ENCODE peak calls at places on chromosomes 6 and 20, in seven cellular contexts. Q is kidney, E is heart right ventricle, I is breast epithelium, Y is transverse colon, T is uterus, G is A549. L is an unnamed sample. For H3K4me1 and H3K9me3, the result is how much of the 10 kb centered on the place peaks cover.

GRCh38 chr6:106300944-106301343 is 24.6 kb downstream of the ATG5 start:
- DNase-seq in I (no peak), T (no peak), E (no peak), Q (no peak), G (peak), Y (no peak), L (no peak)

GRCh38 chr6:86937219-86938079 is at the start of gene HTR1E:
- DNase-seq in Q (peak), I (peak), Y (no peak), G (peak), E (no peak), T (peak), L (peak)

GRCh38 chr6:90088009-90088408 is 193.7 kb downstream of the GJA10 start:
- DNase-seq in E (no peak), Y (no peak), T (peak), I (no peak), Q (no peak), G (no peak), L (no peak)

GRCh38 chr6:45423901-45424627 is 46.3 kb upstream of the SUPT3H start:
- DNase-seq in G (no peak), E (peak), I (no peak), Q (peak), Y (peak), T (no peak), L (peak)

GRCh38 chr6:143264291-143264834 is 186.1 kb downstream of the ADAT2 start:
- DNase-seq in I (no peak), Y (no peak), T (no peak), E (no peak), Q (no peak), G (no peak), L (no peak)

GRCh38 chr6:48449002-48449401 is 338.0 kb upstream of the PTCHD4 start:
- DNase-seq in T (no peak), Q (no peak), G (peak), E (no peak), I (no peak), Y (no peak), L (no peak)

GRCh38 chr6:51139841-51140462 is 321.3 kb downstream of the TFAP2B start:
- DNase-seq in Y (no peak), Q (no peak), G (no peak), E (no peak), T (no peak), I (peak), L (no peak)

GRCh38 chr6:52994031-52994788 is 874 bp downstream of the GSTA4 start:
- DNase-seq in E (peak), T (peak), Q (no peak), G (peak), Y (peak), I (peak), L (no peak)

GRCh38 chr6:154298297-154298696 is 58.3 kb downstream of the IPCEF1 start:
- DNase-seq in G (no peak), I (no peak), Q (no peak), E (no peak), T (no peak), Y (no peak), L (no peak)

GRCh38 chr6:98985391-98985790 is 37.6 kb upstream of the FBXL4 start:
- DNase-seq in Q (no peak), G (no peak), E (no peak), T (no peak), Y (no peak), I (no peak), L (no peak)

GRCh38 chr20:1734269-1734858 is 76.8 kb upstream of the SIRPG start:
- DNase-seq in G (peak), Q (no peak), E (no peak), T (no peak), I (no peak), Y (no peak), L (no peak)

GRCh38 chr20:35134900-35135299 is 12.2 kb downstream of the EDEM2 start:
- DNase-seq in I (no peak), T (no peak), Q (no peak), Y (no peak), E (peak), G (no peak), L (no peak)

GRCh38 chr20:63176448-63177133 is 39.3 kb downstream of the YTHDF1 start:
- DNase-seq in Y (no peak), T (no peak), E (no peak), G (peak), Q (peak), I (no peak), L (no peak)

GRCh38 chr6:83908813-83909212 is 49.3 kb downstream of the CYB5R4 start:
- DNase-seq in G (no peak), Q (no peak), E (no peak), I (no peak), Y (no peak), T (no peak), L (no peak)

GRCh38 chr6:129426343-129426742 is 283.6 kb downstream of the ARHGAP18 start:
- DNase-seq in T (no peak), E (no peak), Y (no peak), I (no peak), Q (no peak), G (no peak), L (no peak)

GRCh38 chr6:33061987-33062386 is 11.5 kb downstream of the HLA-DPA1 start:
- DNase-seq in Y (no peak), Q (no peak), T (no peak), I (no peak), E (no peak), G (peak), L (no peak)

GRCh38 chr20:13995841-13996240 is 525 bp downstream of the MACROD2 start:
- DNase-seq in I (no peak), Q (peak), G (peak), T (peak), Y (peak), E (peak), L (peak)

GRCh38 chr20:37598101-37598530 is 70.4 kb upstream of the BLCAP start:
- DNase-seq in Y (no peak), E (no peak), G (no peak), I (no peak), Q (no peak), T (no peak), L (no peak)

GRCh38 chr6:3396503-3397180 is 60.2 kb downstream of the SLC22A23 start:
- DNase-seq in E (no peak), T (no peak), Y (no peak), G (no peak), I (peak), Q (no peak), L (no peak)

GRCh38 chr6:151012321-151013294 is 147.1 kb downstream of the MTHFD1L start:
- DNase-seq in I (no peak), E (no peak), Q (no peak), G (no peak), Y (no peak), T (no peak), L (no peak)

GRCh38 chr6:108242259-108242658 is 18.6 kb downstream of the SNX3 start:
- DNase-seq in Y (no peak), I (no peak), Q (no peak), G (no peak), T (no peak), E (no peak), L (no peak)

GRCh38 chr20:61166324-61166723 is 85.7 kb upstream of the CDH4 start:
- DNase-seq in G (no peak), Q (no peak), Y (no peak), T (no peak), E (no peak), I (no peak), L (no peak)

GRCh38 chr20:29876911-29877285 is 1380.6 kb upstream of the DEFB115 start:
- DNase-seq in T (no peak), I (no peak), G (no peak), Y (peak), Q (peak), E (no peak), L (no peak)

GRCh38 chr6:131840936-131841583 is 33.2 kb downstream of the ENPP1 start:
- DNase-seq in Q (no peak), E (no peak), G (no peak), Y (no peak), T (no peak), I (no peak), L (no peak)

DNA sequence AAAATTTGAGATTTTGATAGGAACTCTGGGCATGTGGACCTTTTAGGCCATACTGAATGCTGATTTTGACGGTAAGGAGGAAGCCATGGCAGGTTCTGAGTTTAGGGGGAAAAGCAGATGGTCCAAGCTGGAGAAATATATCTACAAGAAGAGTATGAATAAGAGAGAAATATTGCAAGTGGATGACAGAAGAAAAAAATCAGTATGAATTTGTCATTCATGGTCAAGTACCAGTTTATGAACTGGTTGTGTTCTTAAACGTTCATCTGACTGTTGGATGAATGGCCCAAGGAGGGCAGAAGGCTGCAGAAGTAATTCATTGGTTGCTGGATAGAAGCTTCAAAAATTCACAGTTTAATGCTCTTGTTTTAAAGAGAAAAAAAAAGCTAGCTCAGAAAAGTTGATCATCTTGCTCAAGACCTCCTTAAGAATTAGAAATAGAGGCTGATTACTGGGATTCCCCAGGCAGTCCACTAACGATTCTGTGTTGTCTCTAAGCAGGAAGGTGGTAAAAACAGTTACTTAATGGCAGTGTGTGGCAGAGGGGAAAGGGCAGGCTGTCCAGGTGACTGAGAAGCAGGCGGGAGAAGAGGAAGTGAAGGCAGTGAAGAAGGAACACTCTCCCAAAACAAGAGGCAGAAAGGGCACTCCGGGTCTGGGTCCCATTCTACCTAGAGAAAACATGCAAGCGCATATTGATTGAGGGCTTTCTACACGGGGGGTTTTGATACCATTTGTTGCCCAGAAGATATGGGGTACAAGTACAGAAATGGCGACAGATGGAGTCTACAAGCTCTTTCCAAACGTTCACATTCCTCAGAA is 2.0 kb upstream of the DUSP22 start:
- DNase-seq in Y (no peak), T (no peak), I (no peak), Q (no peak), E (no peak), G (no peak), L (no peak)
- H3K4me1 ChIP-seq in Y (under half), T (under half), I (under half), Q (under half), E (under half), G (under half), L (under half)

GRCh38 chr6:116561377-116562018 is 7.9 kb downstream of the CALHM4 start:
- DNase-seq in Q (peak), Y (peak), E (peak), G (peak), T (peak), I (peak), L (peak)
- H3K4me3 ChIP-seq in Q (peak), Y (no peak), E (no peak), G (no peak), T (peak), I (peak), L (no peak)

GRCh38 chr6:6909111-6909510 is 198.7 kb upstream of the RREB1 start:
- DNase-seq in I (no peak), Q (no peak), G (no peak), E (no peak), Y (no peak), T (no peak), L (no peak)
- H3K9me3 ChIP-seq in I (under half), Q (under half), G (under half), E (under half), Y (under half), T (under half), L (under half)

GRCh38 chr20:48819813-48820648 is 7.8 kb downstream of the PREX1 start:
- DNase-seq in Y (no peak), G (no peak), T (no peak), Q (no peak), E (no peak), I (no peak), L (no peak)

GRCh38 chr20:48820649-48820973 is 7.2 kb downstream of the PREX1 start:
- DNase-seq in Y (no peak), Q (no peak), G (no peak), E (no peak), T (no peak), I (no peak), L (no peak)

GRCh38 chr20:48822178-48822577 is 5.6 kb downstream of the PREX1 start:
- DNase-seq in E (no peak), Y (no peak), G (no peak), I (no peak), T (no peak), Q (no peak), L (no peak)

GRCh38 chr20:48822879-48823385 is 4.9 kb downstream of the PREX1 start:
- DNase-seq in Y (peak), Q (no peak), E (no peak), I (no peak), T (no peak), G (no peak), L (no peak)

DNA sequence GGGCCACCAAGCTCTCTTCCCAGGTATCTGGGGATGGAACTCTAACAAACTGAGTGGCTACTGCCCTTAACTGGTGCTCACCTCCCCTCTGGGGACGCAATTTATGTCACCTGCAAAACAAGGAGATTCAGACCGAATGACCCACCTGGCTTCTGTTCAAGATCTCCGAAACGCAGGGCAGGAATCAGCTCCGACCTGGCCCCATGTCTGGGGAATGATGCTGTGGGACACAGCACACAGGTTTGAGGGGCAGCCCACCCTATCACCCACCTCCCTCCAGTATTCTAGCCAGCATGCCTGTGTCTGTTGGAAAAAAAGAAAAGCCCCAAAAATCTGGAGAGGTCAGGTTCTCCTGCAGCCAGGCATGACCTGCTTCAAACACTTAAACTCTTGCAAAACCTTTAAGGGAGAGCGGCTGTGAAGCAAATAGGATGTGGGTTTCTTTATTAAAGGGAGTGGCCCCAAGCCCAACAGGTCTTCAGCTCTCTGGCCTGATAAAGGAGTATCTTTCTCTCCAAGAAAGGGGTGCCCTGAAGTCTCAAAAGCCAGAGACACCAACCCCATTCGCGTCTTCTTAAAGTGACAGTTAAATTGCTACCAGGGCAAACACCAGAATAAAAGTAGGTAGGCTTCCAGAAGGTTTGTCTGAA is 6.4 kb downstream of the PREX1 start:
- DNase-seq in Q (no peak), Y (no peak), T (no peak), I (no peak), G (no peak), E (no peak), L (no peak)
- H3K4me1 ChIP-seq in Q (under half), Y (under half), T (under half), I (under half), G (under half), E (under half), L (under half)